ENCODE peak calls at places on chromosomes 11 and 22, in nine cellular contexts. C is body of pancreas, F is fibroblast of villous mesenchyme, U is fibroblast of lung, M is Peyer's patch, B is fibroblast of mammary gland, J is adrenal gland, W is AG04449, R is IMR-90. S is an unnamed sample.

GRCh38 chr11:126732981-126733380 is 267.6 kb downstream of the KIRREL3 start:
- DNase-seq in C (no peak), F (no peak), U (no peak), M (no peak), B (no peak), J (no peak), W (no peak), R (no peak), S (no peak)

GRCh38 chr11:22875869-22876473 is 15.7 kb upstream of the CCDC179 start:
- DNase-seq in C (peak), F (peak), U (peak), M (no peak), B (peak), J (peak), W (peak), R (peak), S (peak)

GRCh38 chr11:57214494-57214893 is 22.6 kb downstream of the APLNR start:
- DNase-seq in C (peak), F (peak), U (peak), M (no peak), B (peak), J (no peak), W (peak), R (peak), S (peak)

GRCh38 chr11:1732421-1733008 is 17.9 kb downstream of the IFITM10 start:
- DNase-seq in C (no peak), F (no peak), U (no peak), M (no peak), B (no peak), J (no peak), W (no peak), R (no peak), S (no peak)

GRCh38 chr22:23178512-23179254 is 1.6 kb upstream of the BCR start:
- DNase-seq in C (peak), F (peak), U (peak), M (peak), B (peak), J (peak), W (no peak), R (peak), S (peak)

GRCh38 chr11:91104237-91104636 is 881.4 kb upstream of the CHORDC1 start:
- DNase-seq in C (no peak), F (peak), U (peak), M (no peak), B (peak), J (peak), W (peak), R (peak), S (peak)

GRCh38 chr22:47600281-47600680 is 837.8 kb downstream of the TBC1D22A start:
- DNase-seq in C (no peak), F (no peak), U (no peak), M (no peak), B (no peak), J (no peak), W (no peak), R (no peak), S (no peak)

GRCh38 chr11:115901069-115901468 is 396.9 kb upstream of the CADM1 start:
- DNase-seq in C (no peak), F (no peak), U (no peak), M (no peak), B (no peak), J (no peak), W (no peak), R (no peak), S (no peak)

GRCh38 chr11:21511835-21512440 is 680.9 kb upstream of the ANO5 start:
- DNase-seq in C (peak), F (peak), U (no peak), M (peak), B (peak), J (peak), W (no peak), R (no peak), S (peak)

GRCh38 chr22:37932821-37933578 is 20.4 kb downstream of the C22orf23 start:
- DNase-seq in C (no peak), F (no peak), U (no peak), M (no peak), B (no peak), J (no peak), W (no peak), R (no peak), S (no peak)

GRCh38 chr11:75557649-75558494 is 4.2 kb upstream of the SERPINH1 start:
- DNase-seq in C (no peak), F (peak), U (peak), M (no peak), B (peak), J (peak), W (peak), R (peak), S (peak)

GRCh38 chr22:39656495-39657490 is 86.2 kb downstream of the CACNA1I start:
- DNase-seq in C (peak), F (no peak), U (no peak), M (no peak), B (peak), J (no peak), W (no peak), R (no peak), S (no peak)

GRCh38 chr11:131807876-131808275 is 437.5 kb downstream of the NTM start:
- DNase-seq in C (no peak), F (no peak), U (no peak), M (no peak), B (no peak), J (no peak), W (no peak), R (no peak), S (no peak)
- H3K4me3 ChIP-seq in C (no peak), F (no peak), U (no peak), M (no peak), B (no peak), J (no peak), W (no peak), R (no peak), S (no peak)

GRCh38 chr22:30569674-30570202 is 4.7 kb downstream of the GAL3ST1 start:
- DNase-seq in C (no peak), F (no peak), U (no peak), M (no peak), B (no peak), J (no peak), W (no peak), R (no peak), S (no peak)
- TF ChIP-seq CTCF in C (no peak), F (no peak), U (no peak), M (no peak), B (no peak), J (no peak), W (no peak), R (no peak), S (no peak)

DNA sequence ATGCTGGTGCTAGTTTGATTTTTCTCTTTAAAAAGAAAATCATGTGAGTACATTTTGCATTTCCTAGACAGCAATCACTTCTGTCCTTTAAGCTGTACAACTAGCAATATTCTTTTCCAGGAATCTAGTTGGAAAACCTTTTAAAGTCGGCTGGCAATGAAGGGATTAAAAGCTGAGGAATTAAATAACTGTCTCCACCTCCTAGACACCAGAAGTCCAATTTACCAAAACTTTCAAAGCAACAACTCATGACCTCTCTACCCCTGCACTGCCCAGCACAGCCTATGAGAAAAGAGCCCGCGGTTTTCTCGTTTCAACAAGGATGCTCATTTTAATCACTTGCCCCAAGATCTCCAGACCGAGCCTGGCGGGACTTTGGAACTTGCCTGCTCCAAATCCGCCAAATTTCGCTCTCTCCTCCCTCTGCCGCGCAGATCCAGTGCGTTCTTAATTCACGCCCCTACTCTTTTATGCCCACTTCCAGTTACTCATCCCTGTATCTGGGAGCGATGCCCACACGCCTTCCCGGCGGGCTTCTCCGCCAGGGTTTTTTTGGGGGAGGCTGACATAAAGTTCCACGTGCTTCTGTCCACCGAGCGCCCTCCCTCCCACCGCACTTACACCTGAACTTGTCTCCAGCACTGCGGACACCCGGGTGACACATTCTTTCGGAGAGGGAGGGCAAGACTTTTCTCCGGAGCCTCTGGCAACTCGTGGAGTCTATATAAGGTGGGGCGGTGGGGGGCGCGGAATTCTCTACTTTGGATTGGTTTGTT is 2.5 kb downstream of the MPPED2 start:
- DNase-seq in C (peak), F (no peak), U (no peak), M (no peak), B (peak), J (peak), W (no peak), R (no peak), S (no peak)
- H3K4me3 ChIP-seq in C (no peak), F (no peak), U (no peak), M (no peak), B (no peak), J (peak), W (no peak), R (no peak), S (no peak)

DNA sequence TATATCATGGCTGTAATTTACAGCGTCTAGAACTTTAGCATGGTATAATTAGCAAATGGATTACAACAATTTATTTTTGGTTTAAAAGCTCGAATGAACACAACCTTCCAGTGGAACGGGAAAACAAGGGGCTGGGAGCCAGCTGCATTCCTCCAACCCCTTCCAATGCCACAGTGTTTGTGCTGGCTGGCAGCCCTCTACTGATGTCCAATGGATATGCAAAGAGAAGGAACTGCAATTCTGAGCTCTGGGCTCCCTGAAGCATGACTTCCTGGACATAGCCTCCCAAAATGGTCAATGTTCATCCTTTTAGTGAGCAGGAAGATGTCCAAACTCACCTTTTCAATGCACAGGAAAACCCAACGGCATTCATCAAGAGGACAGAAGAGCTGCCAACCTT is 288.3 kb downstream of the TENM4 start:
- DNase-seq in C (no peak), F (no peak), U (no peak), M (no peak), B (no peak), J (no peak), W (no peak), R (no peak), S (peak)
- TF ChIP-seq CTCF in C (no peak), F (no peak), U (no peak), M (no peak), B (no peak), J (no peak), W (no peak), R (no peak), S (no peak)

GRCh38 chr11:13429288-13429687 is 33.7 kb downstream of the BTBD10 start:
- DNase-seq in C (no peak), F (no peak), U (no peak), M (no peak), B (no peak), J (no peak), W (no peak), R (no peak), S (no peak)
- H3K4me3 ChIP-seq in C (no peak), F (no peak), U (no peak), M (no peak), B (no peak), J (no peak), W (no peak), R (no peak), S (no peak)